ENCODE peak calls at places on chromosomes 16 and 17, in nine cellular contexts. P is T-helper 2 cell; C is stimulated activated CD4-positive, alpha-beta T cell treated with anti-CD3 and anti-CD28 coated beads, Interleukin-1b, Interleukin-23, amount 100 ng/mL, for 24 hours; L is GOT3; Z is cardiac septum; D is H7; S is NCI-H146; I is activated CD8-positive, alpha-beta memory T cell treated with anti-CD3 and anti-CD28 coated beads, Interleukin-2, amount 10 ng/mL, durations not matched to agents 7 days and 5 days; G is heart left ventricle. W is an unnamed sample.
A peak's percentile ranks its signal among the peaks of the same experiment; 100 is the strongest.

GRCh38 chr17:80575057-80575875 is 30.6 kb downstream of the RPTOR start:
- DNase-seq in P (peak; percentile 77), I (peak; percentile 94), D (peak; percentile 93), L (peak; percentile 7), Z (peak; percentile 91), C (peak; percentile 95), G (peak; percentile 68), S (peak; percentile 83), W (peak; percentile 94)

GRCh38 chr16:68040506-68041288 is 17.6 kb downstream of the DUS2 start:
- DNase-seq in D (peak; percentile 78), G (peak; percentile 76), C (peak; percentile 85), S (peak; percentile 43), L (no peak), I (peak; percentile 92), Z (peak; percentile 93), P (peak; percentile 74), W (peak; percentile 94)

GRCh38 chr17:62760059-62760887 is 47.8 kb downstream of the MARCHF10 start:
- DNase-seq in S (no peak), P (no peak), C (no peak), D (no peak), G (no peak), L (no peak), I (no peak), Z (no peak), W (no peak)

GRCh38 chr16:22659933-22660332 is 149.2 kb downstream of the NPIPB5 start:
- DNase-seq in D (no peak), C (no peak), Z (no peak), P (no peak), I (peak; percentile 28), L (no peak), S (no peak), G (no peak), W (no peak)

GRCh38 chr16:75413951-75414350 is 19.4 kb downstream of the CFDP1 start:
- DNase-seq in D (no peak), G (no peak), Z (no peak), C (no peak), I (no peak), L (no peak), P (no peak), S (no peak), W (no peak)

GRCh38 chr17:43737722-43738121 is 20.9 kb downstream of the SOST start:
- DNase-seq in P (no peak), C (no peak), I (no peak), L (no peak), S (no peak), G (no peak), D (no peak), Z (no peak), W (no peak)

GRCh38 chr17:4003501-4004421 is 39.5 kb upstream of the ATP2A3 start:
- DNase-seq in Z (no peak), D (peak; percentile 87), L (no peak), I (no peak), P (no peak), C (no peak), G (peak; percentile 54), S (no peak), W (no peak)

GRCh38 chr17:4800462-4801185 is 1.5 kb downstream of the C17orf114 start:
- DNase-seq in D (no peak), P (no peak), C (no peak), I (no peak), L (no peak), Z (no peak), S (no peak), G (no peak), W (no peak)

GRCh38 chr17:66275651-66276050 is 26.8 kb upstream of the PRKCA start:
- DNase-seq in I (peak; percentile 41), Z (no peak), D (no peak), G (no peak), L (peak; percentile 49), C (no peak), P (no peak), S (no peak), W (no peak)

GRCh38 chr17:64107517-64108235 is 22.3 kb downstream of the ERN1 start:
- DNase-seq in Z (no peak), I (no peak), D (no peak), L (no peak), G (no peak), S (peak; percentile 12), C (no peak), P (no peak), W (no peak)

W was measured in activated CD4-positive, alpha-beta memory T cell treated with anti-CD3 and anti-CD28 coated beads for 36 hours.